ENCODE peak calls at places on chromosomes 3 and 15, in seven cellular contexts. One of them, this sample, is unnamed.

GRCh38 chr3:21830541-21830940 is 79.5 kb upstream of the ZNF385D start:
- DNase-seq in cardiac muscle cell: no peak
- DNase-seq in neural crest cell: no peak
- DNase-seq in Calu3: no peak
- DNase-seq in heart right ventricle: no peak
- DNase-seq in uterus: no peak
- DNase-seq in mucosa of descending colon: no peak
- DNase-seq in this sample: no peak

GRCh38 chr3:5692446-5692845 is 504.9 kb downstream of the EDEM1 start:
- DNase-seq in cardiac muscle cell: no peak
- DNase-seq in neural crest cell: no peak
- DNase-seq in Calu3: no peak
- DNase-seq in heart right ventricle: no peak
- DNase-seq in uterus: no peak
- DNase-seq in mucosa of descending colon: no peak
- DNase-seq in this sample: no peak

GRCh38 chr15:34701536-34701935 is 53.3 kb downstream of the GJD2 start:
- DNase-seq in cardiac muscle cell: no peak
- DNase-seq in neural crest cell: no peak
- DNase-seq in Calu3: no peak
- DNase-seq in heart right ventricle: no peak
- DNase-seq in uterus: no peak
- DNase-seq in mucosa of descending colon: no peak
- DNase-seq in this sample: no peak

GRCh38 chr3:16168211-16168610 is 6.3 kb upstream of the GALNT15 start:
- DNase-seq in cardiac muscle cell: no peak
- DNase-seq in neural crest cell: no peak
- DNase-seq in Calu3: no peak
- DNase-seq in heart right ventricle: no peak
- DNase-seq in uterus: no peak
- DNase-seq in mucosa of descending colon: no peak
- DNase-seq in this sample: no peak

GRCh38 chr15:77296773-77297337 is 123.0 kb downstream of the PEAK1 start:
- DNase-seq in cardiac muscle cell: no peak
- DNase-seq in neural crest cell: no peak
- DNase-seq in Calu3: no peak
- DNase-seq in heart right ventricle: no peak
- DNase-seq in uterus: no peak
- DNase-seq in mucosa of descending colon: no peak
- DNase-seq in this sample: no peak

GRCh38 chr15:41971893-41972340 is 440 bp downstream of the EHD4 start:
- DNase-seq in cardiac muscle cell: peak
- DNase-seq in neural crest cell: peak
- DNase-seq in Calu3: peak
- DNase-seq in heart right ventricle: peak
- DNase-seq in uterus: no peak
- DNase-seq in mucosa of descending colon: no peak
- DNase-seq in this sample: no peak

GRCh38 chr15:89912145-89912673 is 543 bp downstream of the ARPIN start:
- DNase-seq in cardiac muscle cell: peak
- DNase-seq in neural crest cell: peak
- DNase-seq in Calu3: peak
- DNase-seq in heart right ventricle: peak
- DNase-seq in uterus: no peak
- DNase-seq in mucosa of descending colon: peak
- DNase-seq in this sample: no peak

GRCh38 chr3:132637590-132637989 is 22.0 kb downstream of the ACAD11 start:
- DNase-seq in cardiac muscle cell: no peak
- DNase-seq in neural crest cell: no peak
- DNase-seq in Calu3: no peak
- DNase-seq in heart right ventricle: no peak
- DNase-seq in uterus: no peak
- DNase-seq in mucosa of descending colon: no peak
- DNase-seq in this sample: no peak

GRCh38 chr15:96285306-96285705 is 45.2 kb upstream of the NR2F2 start:
- DNase-seq in cardiac muscle cell: no peak
- DNase-seq in neural crest cell: no peak
- DNase-seq in Calu3: no peak
- DNase-seq in heart right ventricle: no peak
- DNase-seq in uterus: peak
- DNase-seq in mucosa of descending colon: no peak
- DNase-seq in this sample: no peak

GRCh38 chr3:47799733-47800132 is 3.2 kb upstream of the DHX30 start:
- DNase-seq in cardiac muscle cell: no peak
- DNase-seq in neural crest cell: no peak
- DNase-seq in Calu3: no peak
- DNase-seq in heart right ventricle: no peak
- DNase-seq in uterus: no peak
- DNase-seq in mucosa of descending colon: no peak
- DNase-seq in this sample: no peak

GRCh38 chr3:72288955-72289707 is 504.2 kb upstream of the PROK2 start:
- DNase-seq in cardiac muscle cell: peak
- DNase-seq in neural crest cell: no peak
- DNase-seq in Calu3: peak
- DNase-seq in heart right ventricle: no peak
- DNase-seq in uterus: peak
- DNase-seq in mucosa of descending colon: no peak
- DNase-seq in this sample: no peak

GRCh38 chr15:98547741-98548166 is 100.6 kb upstream of the IGF1R start:
- DNase-seq in cardiac muscle cell: peak
- DNase-seq in neural crest cell: peak
- DNase-seq in Calu3: peak
- DNase-seq in heart right ventricle: no peak
- DNase-seq in uterus: peak
- DNase-seq in mucosa of descending colon: no peak
- DNase-seq in this sample: no peak

GRCh38 chr3:140910860-140911259 is 30.8 kb upstream of the SLC25A36 start:
- DNase-seq in cardiac muscle cell: peak
- DNase-seq in neural crest cell: no peak
- DNase-seq in Calu3: no peak
- DNase-seq in heart right ventricle: no peak
- DNase-seq in uterus: no peak
- DNase-seq in mucosa of descending colon: no peak
- DNase-seq in this sample: peak

GRCh38 chr3:163735394-163735793 is 1342.9 kb downstream of the SI start:
- DNase-seq in cardiac muscle cell: no peak
- DNase-seq in neural crest cell: no peak
- DNase-seq in Calu3: no peak
- DNase-seq in heart right ventricle: no peak
- DNase-seq in uterus: no peak
- DNase-seq in mucosa of descending colon: no peak
- DNase-seq in this sample: no peak

GRCh38 chr15:59764775-59765174 is 75.7 kb upstream of the BNIP2 start:
- DNase-seq in cardiac muscle cell: no peak
- DNase-seq in neural crest cell: no peak
- DNase-seq in Calu3: no peak
- DNase-seq in heart right ventricle: no peak
- DNase-seq in uterus: no peak
- DNase-seq in mucosa of descending colon: no peak
- DNase-seq in this sample: peak

GRCh38 chr3:159941043-159941994 is 47.3 kb upstream of the IL12A start:
- DNase-seq in cardiac muscle cell: no peak
- DNase-seq in neural crest cell: no peak
- DNase-seq in Calu3: no peak
- DNase-seq in heart right ventricle: no peak
- DNase-seq in uterus: no peak
- DNase-seq in mucosa of descending colon: no peak
- DNase-seq in this sample: no peak

GRCh38 chr15:31235298-31236183 is 91.1 kb upstream of the KLF13 start:
- DNase-seq in cardiac muscle cell: peak
- DNase-seq in neural crest cell: no peak
- DNase-seq in Calu3: no peak
- DNase-seq in heart right ventricle: peak
- DNase-seq in uterus: peak
- DNase-seq in mucosa of descending colon: no peak
- DNase-seq in this sample: no peak

GRCh38 chr15:100897873-100898490 is 18.4 kb downstream of the ALDH1A3 start:
- DNase-seq in cardiac muscle cell: no peak
- DNase-seq in neural crest cell: no peak
- DNase-seq in Calu3: no peak
- DNase-seq in heart right ventricle: no peak
- DNase-seq in uterus: no peak
- DNase-seq in mucosa of descending colon: no peak
- DNase-seq in this sample: no peak

GRCh38 chr3:39631136-39631535 is 163.7 kb downstream of the MOBP start:
- DNase-seq in cardiac muscle cell: no peak
- DNase-seq in neural crest cell: no peak
- DNase-seq in Calu3: no peak
- DNase-seq in heart right ventricle: no peak
- DNase-seq in uterus: no peak
- DNase-seq in mucosa of descending colon: no peak
- DNase-seq in this sample: no peak

GRCh38 chr15:44028349-44028748 is 166.7 kb downstream of the FRMD5 start:
- DNase-seq in cardiac muscle cell: no peak
- DNase-seq in neural crest cell: no peak
- DNase-seq in Calu3: no peak
- DNase-seq in heart right ventricle: no peak
- DNase-seq in uterus: no peak
- DNase-seq in mucosa of descending colon: no peak
- DNase-seq in this sample: no peak

GRCh38 chr15:56927816-56928215 is 9.4 kb downstream of the TCF12 start:
- DNase-seq in cardiac muscle cell: peak
- DNase-seq in neural crest cell: no peak
- DNase-seq in Calu3: no peak
- DNase-seq in heart right ventricle: no peak
- DNase-seq in uterus: no peak
- DNase-seq in mucosa of descending colon: no peak
- DNase-seq in this sample: no peak

GRCh38 chr3:38497026-38497425 is 886 bp downstream of the EXOG start:
- DNase-seq in cardiac muscle cell: no peak
- DNase-seq in neural crest cell: no peak
- DNase-seq in Calu3: no peak
- DNase-seq in heart right ventricle: no peak
- DNase-seq in uterus: no peak
- DNase-seq in mucosa of descending colon: no peak
- DNase-seq in this sample: no peak

GRCh38 chr3:108953210-108953609 is 469 bp downstream of the GUCA1C start:
- DNase-seq in cardiac muscle cell: no peak
- DNase-seq in neural crest cell: no peak
- DNase-seq in Calu3: no peak
- DNase-seq in heart right ventricle: no peak
- DNase-seq in uterus: no peak
- DNase-seq in mucosa of descending colon: no peak
- DNase-seq in this sample: no peak

DNA sequence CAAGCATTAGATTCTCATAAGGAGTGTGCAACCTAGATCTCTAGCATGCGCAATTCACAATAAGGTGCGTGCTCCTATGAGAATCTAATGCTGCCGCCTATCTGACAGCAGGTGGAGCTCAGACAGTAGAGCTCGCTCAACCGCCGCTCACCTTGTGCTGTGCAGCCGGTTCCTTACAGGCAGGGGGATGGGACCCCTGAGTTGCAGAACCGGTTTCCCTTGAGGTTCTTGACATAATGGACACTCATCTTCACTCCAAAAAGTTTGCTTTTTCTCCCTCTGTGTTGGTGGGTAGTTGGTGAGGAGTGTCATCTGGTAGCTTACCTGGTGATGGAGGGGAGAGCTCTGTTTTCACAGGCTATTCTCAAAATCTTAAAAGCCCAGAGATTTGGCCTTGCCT is 324.0 kb upstream of the TBL1XR1 start:
- DNase-seq in cardiac muscle cell: no peak
- DNase-seq in neural crest cell: no peak
- DNase-seq in Calu3: peak
- DNase-seq in heart right ventricle: no peak
- DNase-seq in uterus: no peak
- DNase-seq in mucosa of descending colon: peak
- DNase-seq in this sample: no peak
- TF ChIP-seq CTCF in cardiac muscle cell: no peak
- TF ChIP-seq CTCF in neural crest cell: no peak
- TF ChIP-seq CTCF in Calu3: peak
- TF ChIP-seq CTCF in heart right ventricle: no peak
- TF ChIP-seq CTCF in uterus: no peak
- TF ChIP-seq CTCF in mucosa of descending colon: no peak
- TF ChIP-seq CTCF in this sample: peak

GRCh38 chr15:83106994-83107840 is at the start of gene TM6SF1:
- DNase-seq in cardiac muscle cell: peak
- DNase-seq in neural crest cell: peak
- DNase-seq in Calu3: peak
- DNase-seq in heart right ventricle: peak
- DNase-seq in uterus: no peak
- DNase-seq in mucosa of descending colon: peak
- DNase-seq in this sample: no peak
- TF ChIP-seq CTCF in cardiac muscle cell: no peak
- TF ChIP-seq CTCF in neural crest cell: no peak
- TF ChIP-seq CTCF in Calu3: no peak
- TF ChIP-seq CTCF in heart right ventricle: no peak
- TF ChIP-seq CTCF in uterus: no peak
- TF ChIP-seq CTCF in mucosa of descending colon: no peak
- TF ChIP-seq CTCF in this sample: no peak

GRCh38 chr3:66803206-66803605 is 194.9 kb upstream of the KBTBD8 start:
- DNase-seq in cardiac muscle cell: no peak
- DNase-seq in neural crest cell: no peak
- DNase-seq in Calu3: no peak
- DNase-seq in heart right ventricle: no peak
- DNase-seq in uterus: no peak
- DNase-seq in mucosa of descending colon: no peak
- DNase-seq in this sample: no peak
- TF ChIP-seq CTCF in cardiac muscle cell: peak
- TF ChIP-seq CTCF in neural crest cell: peak
- TF ChIP-seq CTCF in Calu3: no peak
- TF ChIP-seq CTCF in heart right ventricle: no peak
- TF ChIP-seq CTCF in uterus: no peak
- TF ChIP-seq CTCF in mucosa of descending colon: no peak
- TF ChIP-seq CTCF in this sample: peak

GRCh38 chr15:78810377-78811123 is 714 bp downstream of the ADAMTS7 start:
- DNase-seq in cardiac muscle cell: peak
- DNase-seq in neural crest cell: peak
- DNase-seq in Calu3: peak
- DNase-seq in heart right ventricle: peak
- DNase-seq in uterus: peak
- DNase-seq in mucosa of descending colon: no peak
- DNase-seq in this sample: no peak

GRCh38 chr15:78811124-78811824 is at the start of gene ADAMTS7:
- DNase-seq in cardiac muscle cell: peak
- DNase-seq in neural crest cell: peak
- DNase-seq in Calu3: peak
- DNase-seq in heart right ventricle: peak
- DNase-seq in uterus: peak
- DNase-seq in mucosa of descending colon: peak
- DNase-seq in this sample: peak

GRCh38 chr15:78808550-78808949 is 2.7 kb downstream of the ADAMTS7 start:
- DNase-seq in cardiac muscle cell: peak
- DNase-seq in neural crest cell: no peak
- DNase-seq in Calu3: peak
- DNase-seq in heart right ventricle: no peak
- DNase-seq in uterus: no peak
- DNase-seq in mucosa of descending colon: no peak
- DNase-seq in this sample: peak

GRCh38 chr15:78810003-78810376 is 1.3 kb downstream of the ADAMTS7 start:
- DNase-seq in cardiac muscle cell: no peak
- DNase-seq in neural crest cell: no peak
- DNase-seq in Calu3: no peak
- DNase-seq in heart right ventricle: no peak
- DNase-seq in uterus: no peak
- DNase-seq in mucosa of descending colon: no peak
- DNase-seq in this sample: no peak

DNA sequence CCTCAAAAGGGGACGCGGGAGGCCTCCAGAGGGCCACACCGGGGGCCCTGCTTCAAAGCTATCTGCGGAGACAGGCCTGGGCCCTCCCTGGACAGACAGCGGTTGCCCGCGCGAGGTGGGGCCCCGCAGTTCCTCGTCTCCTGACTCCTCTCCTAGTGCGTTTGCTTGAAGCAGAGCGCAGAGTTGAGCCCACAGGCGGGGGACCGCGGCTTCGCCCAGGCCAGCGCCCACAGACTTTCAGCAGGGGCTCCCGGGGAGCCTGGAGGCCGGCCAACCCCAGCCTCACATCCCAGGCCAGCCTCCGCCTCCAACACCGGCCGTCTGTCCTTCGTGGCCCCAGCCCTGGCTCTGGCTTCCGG is 540 bp upstream of the ADAMTS7 start:
- DNase-seq in cardiac muscle cell: no peak
- DNase-seq in neural crest cell: no peak
- DNase-seq in Calu3: no peak
- DNase-seq in heart right ventricle: peak
- DNase-seq in uterus: no peak
- DNase-seq in mucosa of descending colon: no peak
- DNase-seq in this sample: no peak
- TF ChIP-seq CTCF in cardiac muscle cell: no peak
- TF ChIP-seq CTCF in neural crest cell: no peak
- TF ChIP-seq CTCF in Calu3: peak
- TF ChIP-seq CTCF in heart right ventricle: no peak
- TF ChIP-seq CTCF in uterus: no peak
- TF ChIP-seq CTCF in mucosa of descending colon: no peak
- TF ChIP-seq CTCF in this sample: no peak